ENCODE peak calls at places on chromosome 11, in seven cellular contexts. One of them, this sample, is unnamed.

GRCh38 chr11:130633466-130633865 is 185.0 kb downstream of the ADAMTS15 start:
- DNase-seq in uterus: no peak
- DNase-seq in GDM1: no peak
- DNase-seq in posterior cingulate gyrus: no peak
- DNase-seq in upper lobe of right lung: no peak
- DNase-seq in T-helper 1 cell: no peak
- DNase-seq in activated T-helper 1 cell treated with anti-CD3 and anti-CD28 coated beads, Interleukin-12 subunit alpha, Interleukin-12 subunit beta, Interleukin-2, Interleukin-4 antibody, amounts not matched to agents 30 ng/mL and 10 ng/mL and 1 ng/mL, durations not matched to agents 14 hours and 24 hours and 36 hours: no peak
- DNase-seq in this sample: no peak

GRCh38 chr11:15716550-15716949 is 601.8 kb downstream of the INSC start:
- DNase-seq in GDM1: no peak
- DNase-seq in activated T-helper 1 cell treated with anti-CD3 and anti-CD28 coated beads, Interleukin-12 subunit alpha, Interleukin-12 subunit beta, Interleukin-2, Interleukin-4 antibody, amounts not matched to agents 30 ng/mL and 10 ng/mL and 1 ng/mL, durations not matched to agents 14 hours and 24 hours and 36 hours: no peak
- DNase-seq in uterus: no peak
- DNase-seq in upper lobe of right lung: no peak
- DNase-seq in posterior cingulate gyrus: no peak
- DNase-seq in T-helper 1 cell: no peak
- DNase-seq in this sample: no peak

GRCh38 chr11:24624432-24624831 is 127.6 kb downstream of the LUZP2 start:
- DNase-seq in upper lobe of right lung: no peak
- DNase-seq in posterior cingulate gyrus: no peak
- DNase-seq in activated T-helper 1 cell treated with anti-CD3 and anti-CD28 coated beads, Interleukin-12 subunit alpha, Interleukin-12 subunit beta, Interleukin-2, Interleukin-4 antibody, amounts not matched to agents 30 ng/mL and 10 ng/mL and 1 ng/mL, durations not matched to agents 14 hours and 24 hours and 36 hours: no peak
- DNase-seq in T-helper 1 cell: no peak
- DNase-seq in GDM1: no peak
- DNase-seq in uterus: no peak
- DNase-seq in this sample: no peak

GRCh38 chr11:83088965-83089364 is 17.3 kb upstream of the RAB30 start:
- DNase-seq in GDM1: no peak
- DNase-seq in posterior cingulate gyrus: no peak
- DNase-seq in uterus: no peak
- DNase-seq in upper lobe of right lung: no peak
- DNase-seq in activated T-helper 1 cell treated with anti-CD3 and anti-CD28 coated beads, Interleukin-12 subunit alpha, Interleukin-12 subunit beta, Interleukin-2, Interleukin-4 antibody, amounts not matched to agents 30 ng/mL and 10 ng/mL and 1 ng/mL, durations not matched to agents 14 hours and 24 hours and 36 hours: no peak
- DNase-seq in T-helper 1 cell: no peak
- DNase-seq in this sample: no peak

GRCh38 chr11:24267015-24267414 is 229.8 kb upstream of the LUZP2 start:
- DNase-seq in posterior cingulate gyrus: no peak
- DNase-seq in activated T-helper 1 cell treated with anti-CD3 and anti-CD28 coated beads, Interleukin-12 subunit alpha, Interleukin-12 subunit beta, Interleukin-2, Interleukin-4 antibody, amounts not matched to agents 30 ng/mL and 10 ng/mL and 1 ng/mL, durations not matched to agents 14 hours and 24 hours and 36 hours: no peak
- DNase-seq in uterus: no peak
- DNase-seq in GDM1: no peak
- DNase-seq in upper lobe of right lung: no peak
- DNase-seq in T-helper 1 cell: no peak
- DNase-seq in this sample: no peak

GRCh38 chr11:64592656-64593055 is 1.6 kb downstream of the SLC22A12 start:
- DNase-seq in GDM1: no peak
- DNase-seq in posterior cingulate gyrus: no peak
- DNase-seq in T-helper 1 cell: no peak
- DNase-seq in upper lobe of right lung: peak; percentile 45
- DNase-seq in uterus: no peak
- DNase-seq in activated T-helper 1 cell treated with anti-CD3 and anti-CD28 coated beads, Interleukin-12 subunit alpha, Interleukin-12 subunit beta, Interleukin-2, Interleukin-4 antibody, amounts not matched to agents 30 ng/mL and 10 ng/mL and 1 ng/mL, durations not matched to agents 14 hours and 24 hours and 36 hours: no peak
- DNase-seq in this sample: no peak

GRCh38 chr11:67111261-67111660 is 7.8 kb upstream of the KDM2A start:
- DNase-seq in activated T-helper 1 cell treated with anti-CD3 and anti-CD28 coated beads, Interleukin-12 subunit alpha, Interleukin-12 subunit beta, Interleukin-2, Interleukin-4 antibody, amounts not matched to agents 30 ng/mL and 10 ng/mL and 1 ng/mL, durations not matched to agents 14 hours and 24 hours and 36 hours: no peak
- DNase-seq in upper lobe of right lung: no peak
- DNase-seq in T-helper 1 cell: no peak
- DNase-seq in uterus: no peak
- DNase-seq in posterior cingulate gyrus: no peak
- DNase-seq in GDM1: no peak
- DNase-seq in this sample: no peak

GRCh38 chr11:107691003-107691402 is 20.9 kb downstream of the SLN start:
- DNase-seq in posterior cingulate gyrus: no peak
- DNase-seq in uterus: no peak
- DNase-seq in GDM1: no peak
- DNase-seq in activated T-helper 1 cell treated with anti-CD3 and anti-CD28 coated beads, Interleukin-12 subunit alpha, Interleukin-12 subunit beta, Interleukin-2, Interleukin-4 antibody, amounts not matched to agents 30 ng/mL and 10 ng/mL and 1 ng/mL, durations not matched to agents 14 hours and 24 hours and 36 hours: no peak
- DNase-seq in T-helper 1 cell: no peak
- DNase-seq in upper lobe of right lung: no peak
- DNase-seq in this sample: no peak

GRCh38 chr11:12044799-12045198 is 36.4 kb upstream of the DKK3 start:
- DNase-seq in uterus: no peak
- DNase-seq in upper lobe of right lung: no peak
- DNase-seq in T-helper 1 cell: no peak
- DNase-seq in posterior cingulate gyrus: no peak
- DNase-seq in GDM1: no peak
- DNase-seq in activated T-helper 1 cell treated with anti-CD3 and anti-CD28 coated beads, Interleukin-12 subunit alpha, Interleukin-12 subunit beta, Interleukin-2, Interleukin-4 antibody, amounts not matched to agents 30 ng/mL and 10 ng/mL and 1 ng/mL, durations not matched to agents 14 hours and 24 hours and 36 hours: no peak
- DNase-seq in this sample: peak; percentile 75

This sample was measured in dorsolateral prefrontal cortex.